ENCODE peak calls at places on chromosome 20, in six cellular contexts. One of them, this sample, is unnamed.

GRCh38 chr20:44664127-44664526 is 12.6 kb upstream of the ADA start:
- DNase-seq in H9: no peak
- DNase-seq in neural crest cell: no peak
- DNase-seq in fibroblast of mammary gland: no peak
- DNase-seq in lower lobe of right lung: no peak
- DNase-seq in PC-9: no peak
- DNase-seq in this sample: no peak

GRCh38 chr20:11581271-11581670 is 336.4 kb upstream of the BTBD3 start:
- DNase-seq in H9: peak
- DNase-seq in neural crest cell: no peak
- DNase-seq in fibroblast of mammary gland: peak
- DNase-seq in lower lobe of right lung: no peak
- DNase-seq in PC-9: no peak
- DNase-seq in this sample: no peak

GRCh38 chr20:23195635-23196034 is 109.5 kb upstream of the CD93 start:
- DNase-seq in H9: no peak
- DNase-seq in neural crest cell: no peak
- DNase-seq in fibroblast of mammary gland: no peak
- DNase-seq in lower lobe of right lung: no peak
- DNase-seq in PC-9: no peak
- DNase-seq in this sample: no peak

GRCh38 chr20:8331740-8332412 is 199.8 kb downstream of the PLCB1 start:
- DNase-seq in H9: no peak
- DNase-seq in neural crest cell: no peak
- DNase-seq in fibroblast of mammary gland: peak
- DNase-seq in lower lobe of right lung: no peak
- DNase-seq in PC-9: no peak
- DNase-seq in this sample: no peak

GRCh38 chr20:13884803-13885202 is 100.0 kb downstream of the NDUFAF5 start:
- DNase-seq in H9: no peak
- DNase-seq in neural crest cell: no peak
- DNase-seq in fibroblast of mammary gland: no peak
- DNase-seq in lower lobe of right lung: no peak
- DNase-seq in PC-9: no peak
- DNase-seq in this sample: no peak

GRCh38 chr20:37349517-37350491 is 3.9 kb downstream of the SRC start:
- DNase-seq in H9: peak
- DNase-seq in neural crest cell: no peak
- DNase-seq in fibroblast of mammary gland: peak
- DNase-seq in lower lobe of right lung: no peak
- DNase-seq in PC-9: no peak
- DNase-seq in this sample: no peak

GRCh38 chr20:64064145-64064698 is 1.2 kb downstream of the TCEA2 start:
- DNase-seq in H9: no peak
- DNase-seq in neural crest cell: no peak
- DNase-seq in fibroblast of mammary gland: peak
- DNase-seq in lower lobe of right lung: no peak
- DNase-seq in PC-9: peak
- DNase-seq in this sample: no peak

GRCh38 chr20:53736757-53737403 is 143.2 kb upstream of the ZNF217 start:
- DNase-seq in H9: no peak
- DNase-seq in neural crest cell: no peak
- DNase-seq in fibroblast of mammary gland: peak
- DNase-seq in lower lobe of right lung: no peak
- DNase-seq in PC-9: peak
- DNase-seq in this sample: peak

GRCh38 chr20:41443667-41444066 is 77.0 kb upstream of the EMILIN3 start:
- DNase-seq in H9: no peak
- DNase-seq in neural crest cell: no peak
- DNase-seq in fibroblast of mammary gland: no peak
- DNase-seq in lower lobe of right lung: no peak
- DNase-seq in PC-9: no peak
- DNase-seq in this sample: no peak

GRCh38 chr20:25269057-25269832 is 21.4 kb downstream of the PYGB start:
- DNase-seq in H9: peak
- DNase-seq in neural crest cell: no peak
- DNase-seq in fibroblast of mammary gland: no peak
- DNase-seq in lower lobe of right lung: no peak
- DNase-seq in PC-9: no peak
- DNase-seq in this sample: no peak

GRCh38 chr20:21124190-21124589 is 1.7 kb upstream of the KIZ start:
- DNase-seq in H9: no peak
- DNase-seq in neural crest cell: no peak
- DNase-seq in fibroblast of mammary gland: no peak
- DNase-seq in lower lobe of right lung: no peak
- DNase-seq in PC-9: no peak
- DNase-seq in this sample: no peak

GRCh38 chr20:21125072-21125848 is 622 bp upstream of the KIZ start:
- DNase-seq in H9: no peak
- DNase-seq in neural crest cell: peak
- DNase-seq in fibroblast of mammary gland: peak
- DNase-seq in lower lobe of right lung: peak
- DNase-seq in PC-9: peak
- DNase-seq in this sample: no peak

GRCh38 chr20:21129861-21130260 is 4.0 kb downstream of the KIZ start:
- DNase-seq in H9: no peak
- DNase-seq in neural crest cell: no peak
- DNase-seq in fibroblast of mammary gland: no peak
- DNase-seq in lower lobe of right lung: no peak
- DNase-seq in PC-9: no peak
- DNase-seq in this sample: no peak

GRCh38 chr20:21127201-21127981 is 1.5 kb downstream of the KIZ start:
- DNase-seq in H9: no peak
- DNase-seq in neural crest cell: no peak
- DNase-seq in fibroblast of mammary gland: no peak
- DNase-seq in lower lobe of right lung: no peak
- DNase-seq in PC-9: no peak
- DNase-seq in this sample: no peak

DNA sequence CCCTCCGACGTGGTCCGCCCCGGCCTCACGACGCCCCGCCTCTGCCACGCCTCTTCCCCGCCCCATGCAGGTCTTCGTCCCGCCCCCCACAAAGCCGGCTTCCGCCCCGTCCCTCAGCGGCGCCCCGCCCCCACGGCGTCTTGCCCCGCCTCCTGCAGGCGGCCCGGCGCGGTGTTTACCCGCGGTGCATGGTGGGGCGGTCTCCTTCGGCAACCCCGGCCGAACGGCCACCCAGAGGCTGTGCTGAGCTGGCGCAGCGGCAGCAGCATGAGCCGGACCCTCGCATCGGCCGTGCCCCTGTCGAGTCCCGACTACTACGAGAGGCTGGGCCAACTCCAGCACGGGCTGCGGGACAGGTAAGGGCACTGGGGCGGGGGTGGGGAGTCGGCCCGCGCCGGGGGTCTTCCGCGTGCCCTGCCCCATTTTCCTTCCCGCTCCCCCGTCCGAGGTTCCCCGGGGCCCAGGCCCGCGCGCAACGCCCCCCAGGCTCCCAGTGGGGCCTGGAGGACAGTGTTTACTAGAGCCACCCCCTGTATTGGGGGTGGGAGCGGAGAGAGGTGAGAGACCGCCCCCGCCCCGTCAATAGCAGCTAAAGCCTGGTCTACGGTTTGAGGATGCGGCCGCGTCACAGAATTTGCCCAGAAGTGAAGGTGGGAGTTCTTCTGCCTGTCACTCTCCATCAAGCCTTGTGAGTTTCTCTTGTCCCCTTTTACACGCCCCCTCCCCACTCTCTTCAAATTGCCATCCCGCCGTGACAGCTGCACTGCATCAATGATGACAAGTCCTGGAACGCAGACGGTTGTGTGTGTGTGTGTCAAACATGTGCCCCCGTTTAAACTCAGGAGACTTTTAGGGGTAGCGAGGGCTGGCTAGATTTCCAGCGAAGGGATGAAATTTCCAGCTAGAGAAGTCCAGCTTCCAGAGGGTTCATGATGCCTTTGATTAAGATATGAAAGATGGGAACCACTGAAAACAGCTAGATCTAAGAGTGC is at the start of gene KIZ:
- DNase-seq in H9: peak
- DNase-seq in neural crest cell: peak
- DNase-seq in fibroblast of mammary gland: peak
- DNase-seq in lower lobe of right lung: peak
- DNase-seq in PC-9: peak
- DNase-seq in this sample: peak
- TF ChIP-seq CTCF in H9: peak
- TF ChIP-seq CTCF in neural crest cell: peak
- TF ChIP-seq CTCF in fibroblast of mammary gland: peak
- TF ChIP-seq CTCF in lower lobe of right lung: peak
- TF ChIP-seq CTCF in PC-9: peak
- TF ChIP-seq CTCF in this sample: peak

GRCh38 chr20:51801220-51801991 is 915 bp downstream of the SALL4 start:
- DNase-seq in H9: peak
- DNase-seq in neural crest cell: peak
- DNase-seq in fibroblast of mammary gland: no peak
- DNase-seq in lower lobe of right lung: no peak
- DNase-seq in PC-9: no peak
- DNase-seq in this sample: no peak
- TF ChIP-seq CTCF in H9: peak
- TF ChIP-seq CTCF in neural crest cell: peak
- TF ChIP-seq CTCF in fibroblast of mammary gland: no peak
- TF ChIP-seq CTCF in lower lobe of right lung: no peak
- TF ChIP-seq CTCF in PC-9: no peak
- TF ChIP-seq CTCF in this sample: no peak

DNA sequence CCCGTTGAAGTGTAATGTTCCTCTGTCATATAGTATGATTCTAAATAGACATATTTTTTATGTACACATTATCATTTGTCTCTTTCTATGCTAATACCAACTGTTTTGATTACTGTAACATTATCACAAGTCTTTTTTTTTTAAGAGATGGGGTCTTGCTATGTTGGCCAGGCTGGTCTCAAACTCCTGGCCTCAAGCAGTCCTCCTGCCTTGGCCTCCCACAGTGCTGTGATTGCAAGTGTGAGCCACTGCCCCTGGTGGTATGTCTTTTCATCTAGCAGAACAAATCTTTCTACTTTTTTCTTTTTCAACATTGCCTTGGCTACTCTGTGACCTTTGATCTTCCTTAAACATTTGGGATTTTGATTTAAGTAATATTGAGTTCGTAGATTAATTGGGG is 57.7 kb downstream of the SLX4IP start:
- DNase-seq in H9: no peak
- DNase-seq in neural crest cell: no peak
- DNase-seq in fibroblast of mammary gland: no peak
- DNase-seq in lower lobe of right lung: no peak
- DNase-seq in PC-9: no peak
- DNase-seq in this sample: no peak
- TF ChIP-seq CTCF in H9: peak
- TF ChIP-seq CTCF in neural crest cell: no peak
- TF ChIP-seq CTCF in fibroblast of mammary gland: no peak
- TF ChIP-seq CTCF in lower lobe of right lung: no peak
- TF ChIP-seq CTCF in PC-9: no peak
- TF ChIP-seq CTCF in this sample: no peak

GRCh38 chr20:478949-479429 is 16.7 kb upstream of the TBC1D20 start:
- DNase-seq in H9: no peak
- DNase-seq in neural crest cell: peak
- DNase-seq in fibroblast of mammary gland: peak
- DNase-seq in lower lobe of right lung: no peak
- DNase-seq in PC-9: no peak
- DNase-seq in this sample: peak
- TF ChIP-seq CTCF in H9: peak
- TF ChIP-seq CTCF in neural crest cell: peak
- TF ChIP-seq CTCF in fibroblast of mammary gland: peak
- TF ChIP-seq CTCF in lower lobe of right lung: peak
- TF ChIP-seq CTCF in PC-9: peak
- TF ChIP-seq CTCF in this sample: peak